ENCODE peak calls at places on chromosomes 3 and 15, in eight cellular contexts. M is astrocyte of the cerebellum; K is A172; E is left lung; G is activated naive CD8-positive, alpha-beta T cell treated with anti-CD3 and anti-CD28 coated beads, Interleukin-2, amount 50 U/mL, for 24 hours; P is LoVo; Q is stimulated activated CD4-positive, alpha-beta T cell treated with anti-CD3 and anti-CD28 coated beads, Interleukin-2, amount 100 ng/mL, for 24 hours; D is HCEC 1CT. F is an unnamed sample.

GRCh38 chr15:42134617-42135243 is 21.7 kb downstream of the PLA2G4F start:
- DNase-seq in M (no peak), K (no peak), E (no peak), G (no peak), P (peak), Q (no peak), D (no peak), F (no peak)

GRCh38 chr3:182794806-182795369 is 1.6 kb downstream of the ATP11B start:
- DNase-seq in M (no peak), K (no peak), E (no peak), G (no peak), P (no peak), Q (no peak), D (peak), F (no peak)

GRCh38 chr3:81352867-81353266 is 408.6 kb downstream of the GBE1 start:
- DNase-seq in M (no peak), K (peak), E (no peak), G (no peak), P (no peak), Q (no peak), D (no peak), F (no peak)

GRCh38 chr3:172591876-172592771 is 68.9 kb upstream of the TNFSF10 start:
- DNase-seq in M (no peak), K (peak), E (no peak), G (peak), P (no peak), Q (peak), D (no peak), F (peak)

GRCh38 chr3:151775314-151776258 is 38.3 kb upstream of the AADAC start:
- DNase-seq in M (no peak), K (no peak), E (no peak), G (no peak), P (no peak), Q (no peak), D (no peak), F (no peak)

GRCh38 chr15:89003865-89004725 is 84.2 kb upstream of the ABHD2 start:
- DNase-seq in M (no peak), K (peak), E (no peak), G (peak), P (no peak), Q (peak), D (peak), F (peak)

GRCh38 chr3:21158801-21159564 is 592.0 kb downstream of the ZNF385D start:
- DNase-seq in M (no peak), K (no peak), E (no peak), G (no peak), P (no peak), Q (no peak), D (no peak), F (no peak)

GRCh38 chr3:17631617-17632016 is 110.8 kb downstream of the TBC1D5 start:
- DNase-seq in M (no peak), K (no peak), E (no peak), G (no peak), P (no peak), Q (no peak), D (peak), F (no peak)

GRCh38 chr15:41806291-41807181 is 21.4 kb upstream of the JMJD7 start:
- DNase-seq in M (no peak), K (peak), E (peak), G (no peak), P (no peak), Q (no peak), D (no peak), F (peak)

GRCh38 chr3:100850156-100850555 is 140.9 kb downstream of the TFG start:
- DNase-seq in M (no peak), K (no peak), E (no peak), G (no peak), P (no peak), Q (no peak), D (no peak), F (no peak)

GRCh38 chr15:43531018-43531667 is 13.7 kb downstream of the MAP1A start:
- DNase-seq in M (no peak), K (no peak), E (no peak), G (no peak), P (no peak), Q (no peak), D (no peak), F (peak)

GRCh38 chr3:192010490-192010889 is 549.5 kb downstream of the PYDC2 start:
- DNase-seq in M (no peak), K (no peak), E (no peak), G (no peak), P (no peak), Q (no peak), D (no peak), F (no peak)

GRCh38 chr3:152236741-152237140 is 32.0 kb upstream of the MBNL1 start:
- DNase-seq in M (no peak), K (peak), E (no peak), G (no peak), P (no peak), Q (no peak), D (peak), F (no peak)

GRCh38 chr3:72766866-72767265 is 81.4 kb downstream of the SHQ1 start:
- DNase-seq in M (no peak), K (no peak), E (no peak), G (no peak), P (no peak), Q (no peak), D (no peak), F (no peak)

GRCh38 chr15:91919014-91919534 is 65.6 kb downstream of the SLCO3A1 start:
- DNase-seq in M (no peak), K (no peak), E (no peak), G (no peak), P (no peak), Q (no peak), D (no peak), F (no peak)

GRCh38 chr15:69629631-69630161 is 177.1 kb downstream of the RPLP1 start:
- DNase-seq in M (no peak), K (no peak), E (no peak), G (peak), P (no peak), Q (peak), D (no peak), F (no peak)

GRCh38 chr3:106628407-106628806 is 748.8 kb upstream of the CCDC54 start:
- DNase-seq in M (no peak), K (no peak), E (no peak), G (no peak), P (no peak), Q (no peak), D (peak), F (no peak)

GRCh38 chr3:53195602-53196574 is 34.9 kb downstream of the PRKCD start:
- DNase-seq in M (no peak), K (no peak), E (no peak), G (peak), P (peak), Q (peak), D (no peak), F (peak)

GRCh38 chr3:171256445-171257250 is 203.6 kb downstream of the TNIK start:
- DNase-seq in M (no peak), K (peak), E (no peak), G (no peak), P (no peak), Q (no peak), D (peak), F (no peak)

GRCh38 chr3:149673393-149673792 is 15.6 kb upstream of the WWTR1 start:
- DNase-seq in M (peak), K (no peak), E (no peak), G (no peak), P (no peak), Q (no peak), D (peak), F (no peak)

GRCh38 chr3:108757404-108757982 is at the start of gene RETNLB:
- DNase-seq in M (no peak), K (no peak), E (no peak), G (no peak), P (no peak), Q (no peak), D (no peak), F (no peak)

GRCh38 chr15:67945951-67946700 is 106.3 kb upstream of the RNU6-1 start:
- DNase-seq in M (no peak), K (peak), E (no peak), G (no peak), P (peak), Q (no peak), D (no peak), F (no peak)

GRCh38 chr15:84889991-84890669 is 5.7 kb downstream of the SLC28A1 start:
- DNase-seq in M (no peak), K (no peak), E (no peak), G (no peak), P (no peak), Q (no peak), D (no peak), F (no peak)